ENCODE peak calls at places on chromosomes 6 and 20, in nine cellular contexts. One of them, this sample, is unnamed.

GRCh38 chr6:11852061-11852619 is 73.5 kb upstream of the ADTRP start:
- DNase-seq in neuronal stem cell: peak; percentile 20
- DNase-seq in testis: no peak
- DNase-seq in heart left ventricle: no peak
- DNase-seq in CD8-positive, alpha-beta memory T cell: no peak
- DNase-seq in CD4-positive, alpha-beta memory T cell: no peak
- DNase-seq in brain microvascular endothelial cell: no peak
- DNase-seq in A549: no peak
- DNase-seq in spleen: no peak
- DNase-seq in this sample: no peak

GRCh38 chr6:52718535-52718934 is 44.7 kb downstream of the GSTA2 start:
- DNase-seq in neuronal stem cell: no peak
- DNase-seq in CD4-positive, alpha-beta memory T cell: no peak
- DNase-seq in A549: no peak
- DNase-seq in brain microvascular endothelial cell: no peak
- DNase-seq in testis: no peak
- DNase-seq in spleen: no peak
- DNase-seq in CD8-positive, alpha-beta memory T cell: no peak
- DNase-seq in heart left ventricle: no peak
- DNase-seq in this sample: no peak

GRCh38 chr20:44481719-44482416 is 6.2 kb downstream of the TTPAL start:
- DNase-seq in A549: no peak
- DNase-seq in neuronal stem cell: no peak
- DNase-seq in heart left ventricle: no peak
- DNase-seq in CD8-positive, alpha-beta memory T cell: no peak
- DNase-seq in spleen: no peak
- DNase-seq in CD4-positive, alpha-beta memory T cell: no peak
- DNase-seq in brain microvascular endothelial cell: no peak
- DNase-seq in testis: no peak
- DNase-seq in this sample: no peak

GRCh38 chr6:1611572-1612385 is 2.1 kb downstream of the FOXC1 start:
- DNase-seq in CD4-positive, alpha-beta memory T cell: no peak
- DNase-seq in brain microvascular endothelial cell: no peak
- DNase-seq in neuronal stem cell: no peak
- DNase-seq in CD8-positive, alpha-beta memory T cell: no peak
- DNase-seq in A549: peak; percentile 29
- DNase-seq in testis: no peak
- DNase-seq in heart left ventricle: no peak
- DNase-seq in spleen: no peak
- DNase-seq in this sample: peak; percentile 38

GRCh38 chr6:30612687-30613248 is 4.3 kb downstream of the PPP1R10 start:
- DNase-seq in brain microvascular endothelial cell: peak; percentile 38
- DNase-seq in testis: no peak
- DNase-seq in CD8-positive, alpha-beta memory T cell: no peak
- DNase-seq in A549: no peak
- DNase-seq in CD4-positive, alpha-beta memory T cell: no peak
- DNase-seq in neuronal stem cell: no peak
- DNase-seq in heart left ventricle: no peak
- DNase-seq in spleen: no peak
- DNase-seq in this sample: no peak

GRCh38 chr20:5181955-5182354 is 55.1 kb downstream of the CDS2 start:
- DNase-seq in brain microvascular endothelial cell: peak; percentile 59
- DNase-seq in spleen: no peak
- DNase-seq in heart left ventricle: no peak
- DNase-seq in A549: peak; percentile 22
- DNase-seq in CD8-positive, alpha-beta memory T cell: no peak
- DNase-seq in testis: no peak
- DNase-seq in CD4-positive, alpha-beta memory T cell: no peak
- DNase-seq in neuronal stem cell: no peak
- DNase-seq in this sample: no peak

GRCh38 chr6:26003102-26003694 is 40.6 kb downstream of the TRIM38 start:
- DNase-seq in A549: peak; percentile 46
- DNase-seq in testis: peak; percentile 76
- DNase-seq in neuronal stem cell: no peak
- DNase-seq in spleen: no peak
- DNase-seq in CD4-positive, alpha-beta memory T cell: peak; percentile 37
- DNase-seq in CD8-positive, alpha-beta memory T cell: peak; percentile 28
- DNase-seq in heart left ventricle: no peak
- DNase-seq in brain microvascular endothelial cell: peak; percentile 54
- DNase-seq in this sample: peak; percentile 28

GRCh38 chr6:22149501-22150490 is 147.0 kb downstream of the PRL start:
- DNase-seq in brain microvascular endothelial cell: peak; percentile 6
- DNase-seq in CD8-positive, alpha-beta memory T cell: no peak
- DNase-seq in spleen: no peak
- DNase-seq in A549: no peak
- DNase-seq in CD4-positive, alpha-beta memory T cell: no peak
- DNase-seq in heart left ventricle: no peak
- DNase-seq in testis: no peak
- DNase-seq in neuronal stem cell: no peak
- DNase-seq in this sample: peak; percentile 78

GRCh38 chr6:87213364-87213763 is 58.0 kb downstream of the ZNF292 start:
- DNase-seq in neuronal stem cell: no peak
- DNase-seq in spleen: no peak
- DNase-seq in heart left ventricle: no peak
- DNase-seq in CD8-positive, alpha-beta memory T cell: no peak
- DNase-seq in CD4-positive, alpha-beta memory T cell: no peak
- DNase-seq in brain microvascular endothelial cell: no peak
- DNase-seq in A549: no peak
- DNase-seq in testis: no peak
- DNase-seq in this sample: no peak

GRCh38 chr6:8065519-8065911 is 1.3 kb upstream of the BLOC1S5 start:
- DNase-seq in heart left ventricle: no peak
- DNase-seq in testis: no peak
- DNase-seq in brain microvascular endothelial cell: no peak
- DNase-seq in spleen: no peak
- DNase-seq in CD4-positive, alpha-beta memory T cell: no peak
- DNase-seq in neuronal stem cell: no peak
- DNase-seq in CD8-positive, alpha-beta memory T cell: no peak
- DNase-seq in A549: no peak
- DNase-seq in this sample: no peak

GRCh38 chr6:112831022-112831421 is 483.9 kb downstream of the RFPL4B start:
- DNase-seq in spleen: no peak
- DNase-seq in brain microvascular endothelial cell: peak; percentile 34
- DNase-seq in heart left ventricle: no peak
- DNase-seq in testis: no peak
- DNase-seq in CD8-positive, alpha-beta memory T cell: no peak
- DNase-seq in neuronal stem cell: no peak
- DNase-seq in CD4-positive, alpha-beta memory T cell: no peak
- DNase-seq in A549: no peak
- DNase-seq in this sample: no peak

GRCh38 chr6:3962897-3963296 is 113.7 kb downstream of the FAM50B start:
- DNase-seq in CD8-positive, alpha-beta memory T cell: no peak
- DNase-seq in neuronal stem cell: no peak
- DNase-seq in brain microvascular endothelial cell: peak; percentile 81
- DNase-seq in spleen: no peak
- DNase-seq in testis: no peak
- DNase-seq in A549: peak; percentile 49
- DNase-seq in heart left ventricle: no peak
- DNase-seq in CD4-positive, alpha-beta memory T cell: no peak
- DNase-seq in this sample: no peak

GRCh38 chr6:143598466-143599080 is 79.2 kb upstream of the PHACTR2 start:
- DNase-seq in testis: no peak
- DNase-seq in brain microvascular endothelial cell: no peak
- DNase-seq in spleen: no peak
- DNase-seq in CD4-positive, alpha-beta memory T cell: peak; percentile 59
- DNase-seq in heart left ventricle: no peak
- DNase-seq in CD8-positive, alpha-beta memory T cell: peak; percentile 12
- DNase-seq in A549: no peak
- DNase-seq in neuronal stem cell: no peak
- DNase-seq in this sample: no peak

GRCh38 chr6:13454286-13455221 is 32.8 kb downstream of the GFOD1 start:
- DNase-seq in brain microvascular endothelial cell: peak; percentile 6
- DNase-seq in CD8-positive, alpha-beta memory T cell: peak; percentile 50
- DNase-seq in spleen: peak; percentile 85
- DNase-seq in A549: no peak
- DNase-seq in neuronal stem cell: no peak
- DNase-seq in heart left ventricle: no peak
- DNase-seq in CD4-positive, alpha-beta memory T cell: peak; percentile 60
- DNase-seq in testis: peak; percentile 27
- DNase-seq in this sample: peak; percentile 5

GRCh38 chr20:61933951-61934715 is 131.5 kb downstream of the TAF4 start:
- DNase-seq in neuronal stem cell: no peak
- DNase-seq in A549: no peak
- DNase-seq in brain microvascular endothelial cell: no peak
- DNase-seq in spleen: peak; percentile 62
- DNase-seq in heart left ventricle: no peak
- DNase-seq in testis: no peak
- DNase-seq in CD8-positive, alpha-beta memory T cell: no peak
- DNase-seq in CD4-positive, alpha-beta memory T cell: no peak
- DNase-seq in this sample: no peak

GRCh38 chr6:74170118-74170517 is 474.1 kb downstream of the CD109 start:
- DNase-seq in CD4-positive, alpha-beta memory T cell: no peak
- DNase-seq in heart left ventricle: no peak
- DNase-seq in neuronal stem cell: no peak
- DNase-seq in brain microvascular endothelial cell: peak; percentile 7
- DNase-seq in spleen: no peak
- DNase-seq in testis: no peak
- DNase-seq in A549: no peak
- DNase-seq in CD8-positive, alpha-beta memory T cell: no peak
- DNase-seq in this sample: no peak

GRCh38 chr6:6243846-6244245 is 76.6 kb downstream of the F13A1 start:
- DNase-seq in neuronal stem cell: no peak
- DNase-seq in CD4-positive, alpha-beta memory T cell: no peak
- DNase-seq in heart left ventricle: no peak
- DNase-seq in spleen: no peak
- DNase-seq in CD8-positive, alpha-beta memory T cell: no peak
- DNase-seq in A549: no peak
- DNase-seq in brain microvascular endothelial cell: no peak
- DNase-seq in testis: no peak
- DNase-seq in this sample: no peak

GRCh38 chr20:33829636-33830035 is 18.5 kb downstream of the CHMP4B start:
- DNase-seq in A549: no peak
- DNase-seq in heart left ventricle: no peak
- DNase-seq in spleen: no peak
- DNase-seq in testis: no peak
- DNase-seq in CD8-positive, alpha-beta memory T cell: no peak
- DNase-seq in brain microvascular endothelial cell: no peak
- DNase-seq in neuronal stem cell: no peak
- DNase-seq in CD4-positive, alpha-beta memory T cell: no peak
- DNase-seq in this sample: no peak

GRCh38 chr20:33827629-33828325 is 16.6 kb downstream of the CHMP4B start:
- DNase-seq in heart left ventricle: no peak
- DNase-seq in CD4-positive, alpha-beta memory T cell: no peak
- DNase-seq in CD8-positive, alpha-beta memory T cell: no peak
- DNase-seq in neuronal stem cell: no peak
- DNase-seq in spleen: no peak
- DNase-seq in testis: no peak
- DNase-seq in brain microvascular endothelial cell: no peak
- DNase-seq in A549: no peak
- DNase-seq in this sample: peak; percentile 82

GRCh38 chr20:33827109-33827508 is 16.0 kb downstream of the CHMP4B start:
- DNase-seq in neuronal stem cell: no peak
- DNase-seq in spleen: no peak
- DNase-seq in CD8-positive, alpha-beta memory T cell: no peak
- DNase-seq in brain microvascular endothelial cell: no peak
- DNase-seq in heart left ventricle: no peak
- DNase-seq in testis: no peak
- DNase-seq in CD4-positive, alpha-beta memory T cell: no peak
- DNase-seq in A549: no peak
- DNase-seq in this sample: no peak

GRCh38 chr20:33828912-33829560 is 17.9 kb downstream of the CHMP4B start:
- DNase-seq in testis: no peak
- DNase-seq in neuronal stem cell: no peak
- DNase-seq in A549: no peak
- DNase-seq in CD4-positive, alpha-beta memory T cell: no peak
- DNase-seq in spleen: no peak
- DNase-seq in brain microvascular endothelial cell: no peak
- DNase-seq in CD8-positive, alpha-beta memory T cell: no peak
- DNase-seq in heart left ventricle: no peak
- DNase-seq in this sample: no peak

DNA sequence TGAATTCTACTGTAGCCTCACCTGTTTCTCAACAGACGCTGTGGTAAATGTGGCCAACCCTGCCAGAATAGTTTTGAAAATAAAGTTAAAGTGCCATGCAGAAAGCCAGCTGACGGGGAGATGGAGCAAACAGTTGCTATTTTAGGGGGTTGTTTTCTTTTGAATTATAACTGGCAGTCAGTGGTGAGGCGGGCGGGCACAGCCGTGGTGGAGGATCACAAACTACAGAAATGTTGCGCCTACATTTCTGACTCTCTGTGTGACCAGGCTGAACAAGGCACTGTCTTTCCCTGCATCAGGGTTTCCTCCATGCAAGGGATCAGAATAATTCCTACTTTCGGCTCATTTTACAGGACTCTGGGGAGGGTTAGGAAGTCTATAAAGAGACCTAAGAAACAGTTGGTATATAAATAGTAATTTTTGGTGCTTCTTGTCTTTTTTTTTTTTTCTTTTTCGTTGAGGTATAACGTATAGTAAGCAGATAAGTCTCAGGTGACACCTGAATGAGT is 17.2 kb downstream of the CHMP4B start:
- DNase-seq in A549: no peak
- DNase-seq in CD4-positive, alpha-beta memory T cell: no peak
- DNase-seq in CD8-positive, alpha-beta memory T cell: no peak
- DNase-seq in testis: no peak
- DNase-seq in brain microvascular endothelial cell: no peak
- DNase-seq in spleen: no peak
- DNase-seq in heart left ventricle: no peak
- DNase-seq in neuronal stem cell: no peak
- DNase-seq in this sample: peak; percentile 57
- H3K27ac ChIP-seq in A549: no peak overlapping the region
- H3K27ac ChIP-seq in CD4-positive, alpha-beta memory T cell: no peak overlapping the region
- H3K27ac ChIP-seq in CD8-positive, alpha-beta memory T cell: no peak overlapping the region
- H3K27ac ChIP-seq in testis: peak overlapping the region; percentile 55
- H3K27ac ChIP-seq in brain microvascular endothelial cell: no peak overlapping the region
- H3K27ac ChIP-seq in spleen: no peak overlapping the region
- H3K27ac ChIP-seq in heart left ventricle: peak overlapping the region; percentile 63
- H3K27ac ChIP-seq in neuronal stem cell: no peak overlapping the region
- H3K27ac ChIP-seq in this sample: peak overlapping the region; percentile 53

GRCh38 chr6:122128445-122128844 is 271.0 kb upstream of the HSF2 start:
- DNase-seq in A549: no peak
- DNase-seq in brain microvascular endothelial cell: no peak
- DNase-seq in testis: no peak
- DNase-seq in CD4-positive, alpha-beta memory T cell: no peak
- DNase-seq in heart left ventricle: no peak
- DNase-seq in CD8-positive, alpha-beta memory T cell: no peak
- DNase-seq in spleen: no peak
- DNase-seq in neuronal stem cell: no peak
- DNase-seq in this sample: no peak
- H3K4me3 ChIP-seq in A549: no peak overlapping the region
- H3K4me3 ChIP-seq in brain microvascular endothelial cell: no peak overlapping the region
- H3K4me3 ChIP-seq in testis: no peak overlapping the region
- H3K4me3 ChIP-seq in CD4-positive, alpha-beta memory T cell: no peak overlapping the region
- H3K4me3 ChIP-seq in heart left ventricle: no peak overlapping the region
- H3K4me3 ChIP-seq in CD8-positive, alpha-beta memory T cell: no peak overlapping the region
- H3K4me3 ChIP-seq in spleen: no peak overlapping the region
- H3K4me3 ChIP-seq in neuronal stem cell: no peak overlapping the region
- H3K4me3 ChIP-seq in this sample: no peak overlapping the region

GRCh38 chr20:12577213-12577612 is 431.6 kb upstream of the SPTLC3 start:
- DNase-seq in CD4-positive, alpha-beta memory T cell: no peak
- DNase-seq in neuronal stem cell: no peak
- DNase-seq in spleen: no peak
- DNase-seq in heart left ventricle: no peak
- DNase-seq in testis: no peak
- DNase-seq in brain microvascular endothelial cell: no peak
- DNase-seq in A549: no peak
- DNase-seq in CD8-positive, alpha-beta memory T cell: no peak
- DNase-seq in this sample: no peak
- H3K27ac ChIP-seq in CD4-positive, alpha-beta memory T cell: no peak overlapping the region
- H3K27ac ChIP-seq in neuronal stem cell: no peak overlapping the region
- H3K27ac ChIP-seq in spleen: no peak overlapping the region
- H3K27ac ChIP-seq in heart left ventricle: no peak overlapping the region
- H3K27ac ChIP-seq in testis: no peak overlapping the region
- H3K27ac ChIP-seq in brain microvascular endothelial cell: no peak overlapping the region
- H3K27ac ChIP-seq in A549: no peak overlapping the region
- H3K27ac ChIP-seq in CD8-positive, alpha-beta memory T cell: no peak overlapping the region
- H3K27ac ChIP-seq in this sample: no peak overlapping the region

GRCh38 chr6:159196430-159196829 is 27.2 kb downstream of the FNDC1 start:
- DNase-seq in neuronal stem cell: no peak
- DNase-seq in brain microvascular endothelial cell: no peak
- DNase-seq in CD8-positive, alpha-beta memory T cell: no peak
- DNase-seq in A549: no peak
- DNase-seq in heart left ventricle: no peak
- DNase-seq in CD4-positive, alpha-beta memory T cell: no peak
- DNase-seq in spleen: no peak
- DNase-seq in testis: no peak
- DNase-seq in this sample: no peak
- H3K4me3 ChIP-seq in neuronal stem cell: no peak overlapping the region
- H3K4me3 ChIP-seq in brain microvascular endothelial cell: no peak overlapping the region
- H3K4me3 ChIP-seq in CD8-positive, alpha-beta memory T cell: no peak overlapping the region
- H3K4me3 ChIP-seq in A549: no peak overlapping the region
- H3K4me3 ChIP-seq in heart left ventricle: no peak overlapping the region
- H3K4me3 ChIP-seq in CD4-positive, alpha-beta memory T cell: no peak overlapping the region
- H3K4me3 ChIP-seq in spleen: no peak overlapping the region
- H3K4me3 ChIP-seq in testis: no peak overlapping the region
- H3K4me3 ChIP-seq in this sample: no peak overlapping the region

This sample was measured in SJCRH30.